ENCODE peak calls at places on chromosomes 6 and 20, in four cellular contexts. H, O, L and Z are unnamed samples.

GRCh38 chr6:118719351-118720124 is 68.1 kb upstream of the CEP85L start:
- DNase-seq in H (peak), O (no peak), L (no peak), Z (peak)

GRCh38 chr6:165059032-165059431 is 250.4 kb downstream of the C6orf118 start:
- DNase-seq in H (no peak), O (no peak), L (no peak), Z (no peak)

GRCh38 chr20:48339147-48339985 is 488.4 kb downstream of the PREX1 start:
- DNase-seq in H (peak), O (no peak), L (no peak), Z (peak)

GRCh38 chr6:161058746-161059145 is 67.2 kb downstream of the MAP3K4 start:
- DNase-seq in H (no peak), O (no peak), L (no peak), Z (no peak)

GRCh38 chr6:135493218-135493961 is 4.2 kb downstream of the AHI1 start:
- DNase-seq in H (no peak), O (no peak), L (no peak), Z (no peak)

GRCh38 chr6:51045548-51045947 is 226.9 kb downstream of the TFAP2B start:
- DNase-seq in H (no peak), O (no peak), L (no peak), Z (no peak)

GRCh38 chr20:34824026-34824860 is 1.2 kb downstream of the NCOA6 start:
- DNase-seq in H (no peak), O (peak), L (peak), Z (peak)

GRCh38 chr6:149196091-149196490 is 121.4 kb upstream of the TAB2 start:
- DNase-seq in H (no peak), O (peak), L (no peak), Z (no peak)

GRCh38 chr6:112911949-112912348 is 564.8 kb downstream of the RFPL4B start:
- DNase-seq in H (no peak), O (no peak), L (no peak), Z (no peak)

GRCh38 chr6:39998126-39998525 is 63.9 kb upstream of the MOCS1 start:
- DNase-seq in H (no peak), O (no peak), L (no peak), Z (no peak)

GRCh38 chr6:150004101-150004782 is 21.1 kb downstream of the RAET1L start:
- DNase-seq in H (no peak), O (no peak), L (no peak), Z (peak)

GRCh38 chr6:117165921-117166499 is 99.3 kb upstream of the VGLL2 start:
- DNase-seq in H (no peak), O (no peak), L (no peak), Z (no peak)

GRCh38 chr6:148367418-148368024 is 24.9 kb downstream of the SASH1 start:
- DNase-seq in H (no peak), O (no peak), L (peak), Z (no peak)

GRCh38 chr6:144334150-144334708 is 49.1 kb downstream of the UTRN start:
- DNase-seq in H (peak), O (no peak), L (no peak), Z (peak)
- TF ChIP-seq CTCF in H (no peak), O (no peak), L (no peak), Z (no peak)

GRCh38 chr6:34529665-34530327 is 26.3 kb downstream of the SPDEF start:
- DNase-seq in H (no peak), O (no peak), L (no peak), Z (no peak)
- TF ChIP-seq CTCF in H (no peak), O (no peak), L (peak), Z (peak)

GRCh38 chr6:84756466-84756865 is 7.9 kb downstream of the TBX18 start:
- DNase-seq in H (no peak), O (no peak), L (no peak), Z (no peak)

GRCh38 chr6:84749181-84749580 is 15.2 kb downstream of the TBX18 start:
- DNase-seq in H (no peak), O (no peak), L (no peak), Z (no peak)

GRCh38 chr6:84748331-84748730 is 16.1 kb downstream of the TBX18 start:
- DNase-seq in H (no peak), O (no peak), L (no peak), Z (no peak)

GRCh38 chr6:84753173-84753572 is 11.2 kb downstream of the TBX18 start:
- DNase-seq in H (no peak), O (no peak), L (no peak), Z (no peak)

GRCh38 chr6:84752118-84752850 is 12.1 kb downstream of the TBX18 start:
- DNase-seq in H (no peak), O (no peak), L (no peak), Z (no peak)
- TF ChIP-seq CTCF in H (no peak), O (peak), L (no peak), Z (no peak)

DNA sequence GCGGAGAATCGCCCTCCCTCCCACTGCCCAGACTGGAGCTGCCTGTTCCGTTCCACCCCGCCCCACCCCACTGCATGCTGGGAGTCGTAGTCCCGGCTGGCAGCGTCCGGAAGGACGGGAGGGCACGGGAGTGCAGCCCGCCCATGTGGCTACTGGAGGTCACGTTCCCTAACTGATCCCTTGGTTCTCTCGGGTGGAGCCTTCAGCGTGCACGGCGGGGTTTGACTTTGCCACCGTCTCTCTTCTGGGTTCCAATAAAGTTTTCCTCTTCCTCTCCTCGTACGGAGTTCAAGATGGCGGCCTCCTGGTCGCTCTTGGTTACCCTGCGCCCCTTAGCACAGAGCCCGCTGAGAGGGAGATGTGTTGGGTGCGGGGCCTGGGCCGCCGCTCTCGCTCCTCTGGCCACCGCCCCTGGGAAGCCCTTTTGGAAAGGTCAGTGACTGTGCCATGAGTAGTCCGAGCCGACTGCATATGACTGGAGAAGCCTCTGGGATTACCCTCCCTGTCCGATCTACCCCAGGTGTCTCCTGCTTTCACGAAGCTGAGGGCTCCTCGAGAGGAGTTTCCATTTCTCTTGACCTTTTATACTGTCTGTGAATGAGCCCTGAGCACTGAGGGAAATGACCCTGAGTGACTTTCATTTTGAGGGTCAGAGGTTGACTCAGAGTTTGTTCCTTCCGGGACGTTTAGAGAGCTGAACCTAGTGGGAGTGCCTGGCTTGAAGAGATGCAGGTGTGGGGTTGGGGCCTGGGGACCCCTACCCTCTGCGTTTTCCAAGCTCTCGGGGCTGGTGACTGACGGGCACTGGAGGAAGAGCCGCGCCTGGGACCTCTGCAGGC is at the start of gene AFG1L:
- DNase-seq in H (peak), O (peak), L (peak), Z (peak)
- TF ChIP-seq CTCF in H (no peak), O (no peak), L (peak), Z (no peak)

GRCh38 chr6:169913096-169913615 is 161.7 kb downstream of the ERMARD start:
- DNase-seq in H (no peak), O (no peak), L (no peak), Z (no peak)
- TF ChIP-seq CTCF in H (no peak), O (no peak), L (no peak), Z (no peak)